ENCODE peak calls at places on chromosomes 5 and 9, in nine cellular contexts. V is H1, D is body of pancreas, J is heart left ventricle, X is spleen, I is sigmoid colon, C is thyroid gland, U is IMR-90, L is ovary. Y is an unnamed sample.
A peak's percentile ranks its signal among the peaks of the same experiment; 100 is the strongest.

GRCh38 chr5:23289162-23289561 is 218.2 kb upstream of the PRDM9 start:
- DNase-seq in C (no peak), D (no peak), L (no peak), V (no peak), J (no peak), X (no peak), U (no peak), I (no peak), Y (no peak)

GRCh38 chr9:138097501-138097991 is 220.0 kb downstream of the CACNA1B start:
- DNase-seq in U (no peak), V (no peak), C (no peak), I (peak; percentile 40), L (no peak), J (peak; percentile 56), D (no peak), X (peak; percentile 59), Y (no peak)

GRCh38 chr5:42321800-42322199 is 101.4 kb upstream of the GHR start:
- DNase-seq in J (no peak), C (no peak), V (no peak), I (no peak), U (no peak), D (no peak), L (no peak), X (no peak), Y (no peak)

GRCh38 chr9:27528278-27528885 is 1.2 kb downstream of the MOB3B start:
- DNase-seq in J (peak; percentile 86), D (peak; percentile 79), I (peak; percentile 94), C (peak; percentile 77), X (peak; percentile 92), L (peak; percentile 90), U (peak; percentile 21), V (peak; percentile 63), Y (peak; percentile 92)

GRCh38 chr5:168969341-168969863 is 331.5 kb downstream of the SLIT3 start:
- DNase-seq in L (no peak), U (no peak), C (no peak), I (no peak), J (no peak), D (no peak), V (no peak), X (no peak), Y (no peak)

GRCh38 chr9:130780865-130781504 is 54.1 kb upstream of the ABL1 start:
- DNase-seq in U (peak; percentile 98), X (no peak), L (peak; percentile 77), J (no peak), D (no peak), V (no peak), I (peak; percentile 95), C (peak; percentile 60), Y (no peak)

GRCh38 chr9:113875917-113876805 is at the start of gene ZNF618:
- DNase-seq in D (peak; percentile 40), V (no peak), I (no peak), L (peak; percentile 64), C (peak; percentile 37), J (peak; percentile 73), X (peak; percentile 83), U (no peak), Y (no peak)

GRCh38 chr5:105924366-105924765 is 1746.4 kb downstream of the EFNA5 start:
- DNase-seq in X (no peak), J (no peak), L (no peak), C (no peak), D (no peak), V (no peak), I (no peak), U (peak; percentile 81), Y (no peak)

GRCh38 chr5:61401726-61402125 is 69.7 kb downstream of the ZSWIM6 start:
- DNase-seq in D (no peak), J (no peak), V (no peak), L (no peak), I (no peak), X (no peak), C (no peak), U (peak; percentile 69), Y (no peak)

GRCh38 chr9:93188426-93189368 is 4.8 kb downstream of the WNK2 start:
- DNase-seq in X (no peak), U (no peak), D (no peak), C (no peak), L (no peak), J (peak; percentile 29), V (no peak), I (no peak), Y (no peak)

GRCh38 chr5:110840347-110840960 is 101.6 kb downstream of the SLC25A46 start:
- DNase-seq in J (no peak), U (no peak), V (no peak), X (no peak), I (peak; percentile 72), L (no peak), C (no peak), D (no peak), Y (no peak)

GRCh38 chr5:100904259-100904822 is 1.3 kb upstream of the ST8SIA4 start:
- DNase-seq in X (peak; percentile 80), C (no peak), I (peak; percentile 63), J (no peak), L (no peak), V (no peak), D (no peak), U (no peak), Y (no peak)

GRCh38 chr9:76744336-76744735 is 19.9 kb upstream of the PCA3 start:
- DNase-seq in C (no peak), I (no peak), D (no peak), X (no peak), J (no peak), V (no peak), L (no peak), U (no peak), Y (no peak)
- H3K27me3 ChIP-seq in C (no peaks in the 10 kb centered on the region), I (no peaks in the 10 kb centered on the region), D (no peaks in the 10 kb centered on the region), X (no peaks in the 10 kb centered on the region), J (no peaks in the 10 kb centered on the region), V (no peaks in the 10 kb centered on the region), L (no peaks in the 10 kb centered on the region), U (peaks cover 3% of the 10 kb centered on the region), Y (no peaks in the 10 kb centered on the region)

GRCh38 chr5:1815071-1815786 is 14.0 kb downstream of the NDUFS6 start:
- DNase-seq in J (no peak), C (no peak), I (no peak), D (no peak), X (peak; percentile 58), U (no peak), V (no peak), L (no peak), Y (peak; percentile 57)
- TF ChIP-seq POLR2A in J (no peak), C (no peak), I (no peak), D (no peak), X (no peak), U (no peak), V (no peak), L (no peak), Y (no peak)

GRCh38 chr9:133738806-133739150 is 626 bp upstream of the SARDH start:
- DNase-seq in C (no peak), U (no peak), I (peak; percentile 54), D (no peak), V (no peak), J (no peak), L (no peak), X (no peak), Y (no peak)

GRCh38 chr9:133735894-133736293 is 2.3 kb downstream of the SARDH start:
- DNase-seq in J (no peak), D (no peak), C (no peak), V (no peak), X (no peak), I (no peak), L (no peak), U (no peak), Y (no peak)

GRCh38 chr9:133738039-133738805 is at the start of gene SARDH:
- DNase-seq in U (peak; percentile 47), X (peak; percentile 87), D (peak; percentile 71), L (peak; percentile 72), J (no peak), C (peak; percentile 80), I (peak; percentile 73), V (peak; percentile 65), Y (no peak)

GRCh38 chr9:133737774-133738038 is 446 bp downstream of the SARDH start:
- DNase-seq in L (no peak), I (no peak), X (no peak), J (no peak), D (no peak), V (no peak), C (no peak), U (no peak), Y (no peak)

DNA sequence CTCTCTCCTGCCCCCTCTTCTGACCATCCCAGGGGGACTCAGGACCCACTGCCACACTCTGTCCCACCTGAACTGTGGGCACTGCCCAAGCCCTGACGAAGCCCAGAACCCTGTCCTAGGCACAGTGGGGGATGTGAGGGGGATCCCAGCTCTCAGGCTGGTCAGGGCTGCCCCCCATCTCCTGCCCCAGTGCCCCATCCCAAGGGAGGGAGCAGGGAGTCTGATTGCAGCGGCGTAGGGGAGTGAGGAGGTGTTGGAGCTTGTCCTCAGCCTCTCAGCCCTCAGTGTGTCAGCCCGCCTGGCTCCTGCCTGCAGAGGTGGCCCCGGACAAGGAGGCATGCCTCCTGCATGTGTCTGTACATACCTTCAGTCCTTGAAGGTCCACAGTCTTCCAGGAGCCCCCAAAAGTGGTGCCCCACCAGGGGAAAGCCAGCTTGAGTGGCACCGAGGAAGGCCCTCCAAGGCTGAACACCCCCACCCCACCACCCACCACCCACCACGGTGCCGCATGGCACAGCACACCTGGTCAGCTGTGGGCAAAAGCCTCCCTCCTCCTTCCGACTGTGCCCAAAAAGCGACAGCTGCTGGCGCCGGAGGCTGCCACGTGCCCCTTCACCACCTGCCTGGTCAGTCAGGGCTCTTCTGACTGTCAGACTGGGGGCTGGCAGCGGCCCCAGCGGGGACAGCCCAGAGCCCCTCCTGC is 930 bp downstream of the SARDH start:
- DNase-seq in U (no peak), J (no peak), D (peak; percentile 55), V (no peak), I (peak; percentile 56), L (peak; percentile 30), X (no peak), C (peak; percentile 77), Y (peak; percentile 59)
- H3K4me3 ChIP-seq in U (no peak overlapping the region), J (no peak overlapping the region), D (peak overlapping the region; percentile 0), V (peak overlapping the region; percentile 12), I (no peak overlapping the region), L (peak overlapping the region; percentile 30), X (peak overlapping the region; percentile 33), C (no peak overlapping the region), Y (no peak overlapping the region)

GRCh38 chr5:150946351-150946905 is 41.6 kb upstream of the ZNF300 start:
- DNase-seq in V (no peak), L (peak; percentile 90), D (peak; percentile 88), U (peak; percentile 39), I (peak; percentile 94), X (peak; percentile 76), C (peak; percentile 81), J (peak; percentile 86), Y (peak; percentile 89)

GRCh38 chr5:150948539-150948938 is 43.8 kb upstream of the ZNF300 start:
- DNase-seq in J (no peak), V (no peak), C (no peak), D (no peak), L (no peak), U (no peak), X (no peak), I (no peak), Y (no peak)

GRCh38 chr5:150945501-150945900 is 40.7 kb upstream of the ZNF300 start:
- DNase-seq in L (no peak), C (no peak), X (no peak), J (no peak), D (no peak), U (peak; percentile 5), I (no peak), V (no peak), Y (no peak)

DNA sequence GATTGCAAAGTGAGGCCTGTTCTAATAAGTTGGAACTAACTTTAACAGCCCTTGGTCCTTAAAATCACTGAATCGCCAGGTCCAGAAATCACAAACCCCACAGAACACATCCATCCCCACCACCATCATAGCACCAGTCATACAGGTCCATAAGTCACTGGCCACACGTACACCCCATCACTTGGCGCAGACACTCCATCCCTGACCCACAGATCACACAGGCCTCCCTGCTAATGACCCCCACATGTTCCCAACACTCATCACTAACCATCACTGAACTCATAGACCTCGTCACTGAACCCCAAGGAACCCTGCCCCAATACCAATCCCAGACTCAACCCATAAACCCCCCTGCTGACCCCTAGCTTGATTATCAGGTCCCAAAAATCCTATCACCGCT is 41.2 kb upstream of the ZNF300 start:
- DNase-seq in L (peak; percentile 40), C (no peak), V (no peak), D (no peak), X (no peak), I (no peak), U (no peak), J (no peak), Y (no peak)
- H3K27me3 ChIP-seq in L (no peaks in the 10 kb centered on the region), C (no peaks in the 10 kb centered on the region), V (no peaks in the 10 kb centered on the region), D (no peaks in the 10 kb centered on the region), X (peaks cover 10% of the 10 kb centered on the region), I (no peaks in the 10 kb centered on the region), U (no peaks in the 10 kb centered on the region), J (no peaks in the 10 kb centered on the region), Y (no peaks in the 10 kb centered on the region)

Y was measured in suprapubic skin.